ENCODE peak calls at places on chromosomes 11 and 22, in eight cellular contexts. B, R, S, P, W, I, X and Z are unnamed samples.

GRCh38 chr11:125593113-125593761 is 585 bp downstream of the STT3A start:
- DNase-seq in R (no peak), I (no peak), W (no peak), X (no peak), S (peak; percentile 72), B (peak; percentile 74), P (no peak), Z (peak; percentile 50)

GRCh38 chr22:33330534-33330933 is 272.4 kb upstream of the SYN3 start:
- DNase-seq in R (no peak), B (no peak), S (no peak), W (no peak), X (no peak), I (no peak), P (no peak), Z (no peak)

GRCh38 chr11:13215157-13215556 is 62.4 kb upstream of the BMAL1 start:
- DNase-seq in P (no peak), X (no peak), B (peak; percentile 90), W (no peak), S (peak; percentile 89), R (no peak), I (no peak), Z (no peak)

GRCh38 chr22:19235874-19236273 is 55.6 kb downstream of the CLTCL1 start:
- DNase-seq in X (no peak), I (no peak), W (no peak), P (no peak), B (no peak), R (no peak), S (no peak), Z (no peak)

GRCh38 chr22:30325065-30325720 is 1.5 kb downstream of the TBC1D10A start:
- DNase-seq in W (no peak), P (no peak), R (peak; percentile 76), X (peak; percentile 66), B (peak; percentile 95), S (peak; percentile 75), I (no peak), Z (peak; percentile 75)

GRCh38 chr22:43239102-43239875 is 52.4 kb upstream of the TTLL12 start:
- DNase-seq in X (peak; percentile 30), S (no peak), R (no peak), P (no peak), I (no peak), B (no peak), W (no peak), Z (no peak)

GRCh38 chr11:86926975-86927374 is 28.2 kb downstream of the FZD4 start:
- DNase-seq in I (no peak), B (peak; percentile 25), S (no peak), W (no peak), R (no peak), P (no peak), X (no peak), Z (no peak)

GRCh38 chr11:6862961-6863360 is at the start of gene OR10A2:
- DNase-seq in P (no peak), R (no peak), S (no peak), X (no peak), W (no peak), B (no peak), I (no peak), Z (no peak)

GRCh38 chr11:68206211-68206610 is 6.9 kb downstream of the KMT5B start:
- DNase-seq in X (no peak), I (peak; percentile 17), P (peak; percentile 26), S (peak; percentile 54), R (no peak), W (no peak), B (peak; percentile 71), Z (peak; percentile 47)

GRCh38 chr11:125165111-125165663 is 636 bp downstream of the PKNOX2 start:
- DNase-seq in I (peak; percentile 39), W (no peak), R (no peak), X (no peak), B (peak; percentile 43), S (no peak), P (peak; percentile 30), Z (peak; percentile 75)

GRCh38 chr11:116335078-116335477 is 437.7 kb downstream of the BUD13 start:
- DNase-seq in B (no peak), X (no peak), P (no peak), I (no peak), R (no peak), W (no peak), S (no peak), Z (no peak)

GRCh38 chr11:82046778-82047177 is 686.9 kb downstream of the FAM181B start:
- DNase-seq in S (peak; percentile 11), B (no peak), W (no peak), I (no peak), R (peak; percentile 4), X (no peak), P (no peak), Z (no peak)

GRCh38 chr22:32122899-32123298 is 36.2 kb downstream of the C22orf42 start:
- DNase-seq in W (no peak), X (no peak), I (no peak), S (no peak), P (no peak), B (no peak), R (no peak), Z (no peak)

GRCh38 chr22:28799834-28800307 is 498 bp downstream of the XBP1 start:
- DNase-seq in R (peak; percentile 5), S (peak; percentile 30), W (no peak), X (peak; percentile 71), I (peak; percentile 69), P (no peak), B (peak; percentile 71), Z (peak; percentile 79)

GRCh38 chr11:76577921-76578654 is 92.5 kb downstream of the LRRC32 start:
- DNase-seq in X (peak; percentile 32), S (no peak), P (no peak), B (no peak), R (no peak), I (no peak), W (no peak), Z (no peak)

GRCh38 chr22:22770881-22771280 is 116.7 kb upstream of the IGLL5 start:
- DNase-seq in S (no peak), B (no peak), W (no peak), X (no peak), P (no peak), I (no peak), R (no peak), Z (no peak)

GRCh38 chr11:119295178-119295577 is 21.8 kb downstream of the MCAM start:
- DNase-seq in X (no peak), I (no peak), S (peak; percentile 44), B (peak; percentile 40), R (no peak), P (no peak), W (no peak), Z (no peak)

GRCh38 chr11:15807827-15808226 is 548.5 kb downstream of the SOX6 start:
- DNase-seq in I (no peak), P (no peak), R (no peak), W (no peak), X (no peak), B (no peak), S (no peak), Z (no peak)